ENCODE peak calls at places on chromosomes 4 and X, in nine cellular contexts. B is AG04450, J is heart left ventricle, G is fibroblast of lung, L is ovary, Q is pancreas, X is AG09309, T is GM06990, V is omental fat pad. R is an unnamed sample.

GRCh38 chr4:156293657-156294297 is 340.1 kb upstream of the CTSO start:
- DNase-seq in B (peak), J (no peak), G (peak), L (no peak), Q (no peak), X (peak), T (no peak), V (no peak), R (no peak)

GRCh38 chr4:153676491-153676890 is 7.6 kb upstream of the TLR2 start:
- DNase-seq in B (no peak), J (no peak), G (no peak), L (no peak), Q (no peak), X (no peak), T (no peak), V (no peak), R (no peak)

GRCh38 chr4:27790911-27791310 is 930.3 kb downstream of the STIM2 start:
- DNase-seq in B (no peak), J (no peak), G (peak), L (no peak), Q (no peak), X (no peak), T (no peak), V (no peak), R (no peak)

GRCh38 chrX:63713510-63713909 is 71.5 kb downstream of the ARHGEF9 start:
- DNase-seq in B (no peak), J (peak), G (no peak), L (no peak), Q (no peak), X (no peak), T (no peak), V (no peak), R (no peak)

GRCh38 chr4:154626793-154627484 is 14.5 kb upstream of the FGG start:
- DNase-seq in B (no peak), J (peak), G (peak), L (peak), Q (peak), X (no peak), T (peak), V (no peak), R (peak)

GRCh38 chr4:143626134-143626859 is 74.2 kb downstream of the FREM3 start:
- DNase-seq in B (no peak), J (peak), G (peak), L (peak), Q (peak), X (no peak), T (no peak), V (no peak), R (no peak)

GRCh38 chr4:174012135-174012923 is 271.1 kb downstream of the FBXO8 start:
- DNase-seq in B (no peak), J (no peak), G (no peak), L (no peak), Q (no peak), X (no peak), T (no peak), V (no peak), R (no peak)

GRCh38 chr4:142923619-142924018 is 77.5 kb upstream of the INPP4B start:
- DNase-seq in B (no peak), J (no peak), G (no peak), L (no peak), Q (no peak), X (no peak), T (no peak), V (no peak), R (no peak)

DNA sequence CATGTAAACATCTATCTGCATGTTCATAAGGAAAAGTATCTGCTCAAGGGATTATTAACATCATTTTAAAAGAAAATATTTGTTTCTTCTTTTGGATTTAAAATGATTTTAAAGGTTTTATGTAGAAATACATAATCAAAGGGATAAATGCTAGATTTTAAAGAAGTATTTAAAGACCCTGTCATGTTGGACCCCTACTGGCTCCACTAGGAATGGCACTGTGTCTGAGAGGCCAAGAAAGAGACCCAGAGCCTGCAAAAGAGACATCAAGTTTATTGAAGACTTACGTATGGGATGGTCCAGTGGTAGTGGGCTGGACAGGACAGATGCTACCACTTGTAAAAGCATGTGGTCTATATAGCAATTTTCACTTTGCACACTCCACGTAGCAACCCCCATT is 78.7 kb upstream of the PCDH18 start:
- DNase-seq in B (no peak), J (no peak), G (peak), L (no peak), Q (no peak), X (no peak), T (no peak), V (no peak), R (peak)
- TF ChIP-seq CTCF in B (peak), J (peak), G (peak), L (no peak), Q (no peak), X (peak), T (peak), V (no peak), R (peak)

DNA sequence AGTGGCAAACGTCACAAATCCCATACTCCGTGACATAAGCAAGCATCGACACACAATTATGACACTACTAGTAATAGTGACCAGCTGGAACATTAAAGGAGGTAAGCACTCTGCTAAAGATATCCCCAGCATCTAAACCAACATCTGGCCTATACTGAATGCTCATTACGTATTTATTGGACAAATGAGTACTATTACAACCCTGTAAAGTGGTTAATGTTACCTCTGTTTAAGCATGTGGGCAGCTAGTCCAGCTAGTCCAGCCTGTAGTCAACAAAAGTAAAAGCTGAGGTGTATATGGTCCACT is 419 bp upstream of the RPGR start:
- DNase-seq in B (no peak), J (no peak), G (no peak), L (no peak), Q (no peak), X (no peak), T (no peak), V (no peak), R (no peak)
- TF ChIP-seq CTCF in B (no peak), J (no peak), G (no peak), L (no peak), Q (peak), X (no peak), T (no peak), V (no peak), R (no peak)

DNA sequence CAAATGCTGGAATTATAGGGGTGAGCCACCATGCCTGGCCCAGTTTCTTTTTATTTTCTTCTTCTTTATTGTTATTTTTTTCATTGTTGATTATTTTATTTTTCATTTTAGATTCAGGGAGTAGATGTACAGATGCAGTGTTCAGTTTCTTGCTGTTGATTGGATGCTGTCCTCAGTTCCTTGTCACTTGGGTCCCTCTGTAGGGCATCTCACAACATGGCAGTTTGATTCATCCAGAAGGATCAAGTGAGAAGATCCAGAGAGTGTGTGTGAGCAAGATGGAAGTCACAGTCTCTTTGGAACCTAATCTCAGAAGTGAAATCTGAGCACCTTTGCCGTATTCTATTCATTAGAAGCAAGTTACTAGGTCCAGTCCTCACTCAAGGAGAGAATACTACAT is 20.9 kb downstream of the HMGB3 start:
- DNase-seq in B (no peak), J (no peak), G (no peak), L (no peak), Q (no peak), X (no peak), T (no peak), V (no peak), R (no peak)
- TF ChIP-seq CTCF in B (no peak), J (no peak), G (no peak), L (no peak), Q (no peak), X (peak), T (peak), V (no peak), R (no peak)

DNA sequence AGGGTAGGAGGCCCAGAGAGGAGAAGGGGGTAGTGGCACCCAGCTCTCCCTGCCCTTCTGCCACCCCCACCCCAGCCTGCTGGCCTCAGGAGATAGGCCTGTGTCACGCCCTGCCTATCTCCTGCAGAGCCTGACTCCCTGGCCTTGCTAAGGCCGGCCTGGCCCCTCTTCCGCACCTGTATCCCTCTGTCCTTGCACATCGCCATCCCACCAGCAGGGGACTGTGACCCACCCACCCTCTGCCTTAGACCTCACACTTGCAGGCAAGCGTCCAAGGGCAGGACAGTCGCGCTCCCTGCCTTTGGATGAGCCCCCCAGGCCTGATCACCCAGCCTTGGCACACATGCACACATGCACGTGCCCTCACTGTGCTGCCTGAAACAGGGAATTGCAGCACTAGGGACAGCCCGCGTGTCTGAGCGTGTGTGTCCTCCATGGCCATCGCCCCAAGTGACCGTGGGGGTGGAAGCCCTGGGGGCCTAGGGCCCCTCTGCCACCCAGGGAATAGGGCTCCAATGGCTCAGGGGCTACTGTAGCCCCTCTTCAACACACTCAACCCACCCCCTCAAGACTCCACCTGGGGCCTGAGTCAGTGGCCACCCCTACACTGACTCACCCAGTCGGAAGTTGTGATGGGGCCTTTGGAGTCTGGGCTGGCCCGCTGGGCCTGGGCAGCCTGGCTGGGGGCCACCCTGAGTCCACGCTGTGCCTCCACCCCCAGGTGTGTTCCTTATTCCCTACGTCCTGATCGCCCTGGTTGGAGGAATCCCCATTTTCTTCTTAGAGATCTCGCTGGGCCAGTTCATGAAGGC is 2.1 kb downstream of the SLC6A8 start:
- DNase-seq in B (no peak), J (no peak), G (no peak), L (no peak), Q (no peak), X (no peak), T (no peak), V (no peak), R (peak)
- TF ChIP-seq CTCF in B (no peak), J (no peak), G (no peak), L (no peak), Q (no peak), X (no peak), T (no peak), V (no peak), R (peak)

DNA sequence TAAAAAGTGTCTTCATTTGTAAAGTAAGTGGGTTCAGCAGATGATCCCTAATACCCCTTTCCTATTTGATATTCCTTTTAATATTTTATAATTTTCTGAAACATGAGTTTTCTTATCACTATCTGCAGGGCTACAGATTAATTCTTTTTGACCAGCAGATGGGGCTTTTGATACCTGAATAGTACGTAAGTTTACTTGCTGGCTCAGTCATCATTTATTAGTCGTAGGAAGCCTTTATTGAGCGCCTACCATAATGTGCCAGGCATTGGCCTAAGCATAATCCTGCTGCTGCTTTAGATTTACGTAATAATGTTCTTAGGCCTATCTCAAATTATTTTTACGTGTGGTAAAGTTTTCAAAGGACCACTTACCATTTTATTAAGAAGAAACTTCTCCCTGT is 33.1 kb downstream of the OSTC start:
- DNase-seq in B (no peak), J (no peak), G (peak), L (no peak), Q (no peak), X (no peak), T (no peak), V (no peak), R (no peak)
- TF ChIP-seq CTCF in B (peak), J (peak), G (peak), L (no peak), Q (no peak), X (peak), T (peak), V (no peak), R (no peak)

GRCh38 chr4:109171098-109171497 is 131.4 kb downstream of the COL25A1 start:
- DNase-seq in B (no peak), J (no peak), G (no peak), L (no peak), Q (no peak), X (no peak), T (no peak), V (no peak), R (no peak)

GRCh38 chr4:109172301-109172700 is 130.2 kb downstream of the COL25A1 start:
- DNase-seq in B (no peak), J (no peak), G (no peak), L (no peak), Q (no peak), X (no peak), T (no peak), V (no peak), R (no peak)

GRCh38 chr4:109166586-109166985 is 135.9 kb downstream of the COL25A1 start:
- DNase-seq in B (no peak), J (no peak), G (no peak), L (no peak), Q (no peak), X (no peak), T (no peak), V (no peak), R (no peak)

GRCh38 chr4:109166126-109166525 is 136.3 kb downstream of the COL25A1 start:
- DNase-seq in B (no peak), J (no peak), G (no peak), L (no peak), Q (no peak), X (no peak), T (no peak), V (no peak), R (no peak)

DNA sequence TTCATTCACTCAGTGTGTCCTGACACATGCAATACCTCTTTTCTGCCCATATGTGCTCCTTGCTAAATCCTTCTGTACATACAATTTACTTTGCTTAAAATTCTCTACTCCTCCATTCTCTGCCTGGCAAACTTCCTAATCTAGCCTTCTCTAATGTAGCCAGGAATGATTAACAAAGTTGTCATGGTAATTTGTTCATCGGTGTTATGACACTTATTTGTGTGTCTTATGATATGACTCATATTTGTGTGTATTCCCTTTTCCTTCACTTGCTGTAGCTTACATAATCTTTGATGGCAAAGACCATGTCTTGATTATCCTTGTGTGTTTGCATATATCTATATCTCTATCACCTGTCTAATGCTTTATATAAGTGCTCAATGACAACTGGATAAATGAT is 133.3 kb downstream of the COL25A1 start:
- DNase-seq in B (no peak), J (no peak), G (peak), L (no peak), Q (no peak), X (no peak), T (no peak), V (no peak), R (no peak)
- TF ChIP-seq CTCF in B (no peak), J (no peak), G (no peak), L (no peak), Q (no peak), X (no peak), T (no peak), V (no peak), R (no peak)

DNA sequence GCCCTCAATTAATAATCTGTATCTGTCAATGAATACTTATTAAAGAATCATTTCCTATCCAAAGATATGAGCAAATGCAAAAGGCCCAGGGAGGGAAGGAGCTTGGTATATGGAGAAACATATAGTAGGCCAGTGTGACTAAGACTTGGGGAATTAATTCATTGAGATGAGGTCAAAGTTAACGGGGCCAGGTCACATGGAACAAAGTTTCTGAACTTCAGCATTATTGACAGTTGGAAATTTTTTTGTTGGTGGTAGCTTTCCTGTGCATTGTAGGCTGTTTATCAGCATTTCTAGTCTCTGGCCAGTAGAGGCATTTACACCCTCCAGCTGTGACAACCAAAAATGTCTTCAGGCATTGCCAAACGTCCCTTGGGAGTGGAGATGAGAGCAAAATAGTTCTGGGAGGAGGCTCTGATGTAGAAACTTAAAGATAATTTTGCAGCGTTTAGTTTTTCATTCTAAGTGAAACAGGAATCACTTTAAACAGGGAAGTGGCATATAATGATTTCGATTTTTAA is 202.0 kb downstream of the SLC4A4 start:
- DNase-seq in B (no peak), J (no peak), G (no peak), L (no peak), Q (no peak), X (no peak), T (no peak), V (no peak), R (no peak)
- TF ChIP-seq CTCF in B (peak), J (no peak), G (no peak), L (no peak), Q (no peak), X (no peak), T (peak), V (no peak), R (no peak)